ENCODE peak calls at places on chromosomes 2 and 18, in eight cellular contexts. A is activated T-cell treated with anti-CD3 and anti-CD28 coated beads, Interleukin-2, amount 50 U/mL, for 72 hours; B is CD8-positive, alpha-beta T cell; H is aorta; I is activated gamma-delta T cell treated with anti-CD3 and anti-CD28 coated beads, Interleukin-2, amount 50 U/mL, for 16 hours; Z is ACHN; V is non-pigmented ciliary epithelial cell; P is activated effector memory CD4-positive, alpha-beta T cell treated with Interleukin-2 at 50 U/mL for 16 hours. M is an unnamed sample.

GRCh38 chr2:10524341-10524740 is 76.2 kb upstream of the ODC1 start:
- DNase-seq in A (no peak), B (no peak), H (no peak), I (no peak), Z (no peak), V (no peak), P (no peak), M (no peak)

GRCh38 chr2:177597759-177598158 is 205.2 kb downstream of the AGPS start:
- DNase-seq in A (no peak), B (no peak), H (no peak), I (no peak), Z (no peak), V (no peak), P (no peak), M (no peak)

GRCh38 chr2:100982431-100982861 is 19.6 kb upstream of the RPL31 start:
- DNase-seq in A (no peak), B (no peak), H (peak), I (no peak), Z (no peak), V (no peak), P (no peak), M (no peak)

GRCh38 chr18:54671291-54671881 is 80.3 kb downstream of the DYNAP start:
- DNase-seq in A (peak), B (no peak), H (no peak), I (no peak), Z (peak), V (peak), P (no peak), M (peak)

GRCh38 chr2:231693956-231694355 is 14.4 kb upstream of the PTMA start:
- DNase-seq in A (no peak), B (no peak), H (no peak), I (no peak), Z (no peak), V (no peak), P (no peak), M (no peak)

GRCh38 chr2:167626301-167626700 is 621.1 kb downstream of the STK39 start:
- DNase-seq in A (no peak), B (no peak), H (no peak), I (no peak), Z (no peak), V (no peak), P (no peak), M (no peak)

GRCh38 chr2:204234879-204235278 is 298.3 kb downstream of the ICOS start:
- DNase-seq in A (no peak), B (no peak), H (no peak), I (no peak), Z (no peak), V (no peak), P (no peak), M (no peak)

GRCh38 chr2:696463-696862 is 19.3 kb upstream of the TMEM18 start:
- DNase-seq in A (no peak), B (no peak), H (no peak), I (no peak), Z (no peak), V (no peak), P (no peak), M (no peak)

GRCh38 chr2:109209412-109209811 is 80.4 kb downstream of the SH3RF3 start:
- DNase-seq in A (no peak), B (no peak), H (no peak), I (no peak), Z (peak), V (peak), P (no peak), M (no peak)

GRCh38 chr18:13416208-13416607 is 197.6 kb downstream of the LDLRAD4 start:
- DNase-seq in A (no peak), B (no peak), H (no peak), I (no peak), Z (no peak), V (no peak), P (no peak), M (no peak)

GRCh38 chr2:161710131-161710915 is 86.1 kb downstream of the SLC4A10 start:
- DNase-seq in A (no peak), B (no peak), H (no peak), I (no peak), Z (peak), V (peak), P (no peak), M (no peak)

GRCh38 chr2:179422037-179422643 is 157.5 kb upstream of the SESTD1 start:
- DNase-seq in A (peak), B (no peak), H (peak), I (peak), Z (peak), V (peak), P (no peak), M (no peak)

GRCh38 chr18:67410671-67411070 is 105.8 kb downstream of the DSEL start:
- DNase-seq in A (no peak), B (no peak), H (no peak), I (no peak), Z (no peak), V (no peak), P (no peak), M (no peak)

GRCh38 chr2:10043256-10043905 is at the start of gene KLF11:
- DNase-seq in A (peak), B (peak), H (peak), I (peak), Z (peak), V (no peak), P (peak), M (peak)

GRCh38 chr2:181384923-181385322 is 72.3 kb upstream of the ITGA4 start:
- DNase-seq in A (no peak), B (no peak), H (no peak), I (no peak), Z (no peak), V (no peak), P (no peak), M (no peak)

GRCh38 chr2:173963323-173963816 is 1.8 kb downstream of the SP3 start:
- DNase-seq in A (no peak), B (peak), H (no peak), I (peak), Z (peak), V (no peak), P (no peak), M (no peak)

GRCh38 chr2:23544589-23545295 is 159.8 kb downstream of the KLHL29 start:
- DNase-seq in A (no peak), B (no peak), H (no peak), I (no peak), Z (no peak), V (no peak), P (no peak), M (no peak)

GRCh38 chr2:186695081-186695756 is 1.4 kb downstream of the FAM171B start:
- DNase-seq in A (no peak), B (no peak), H (no peak), I (no peak), Z (peak), V (peak), P (no peak), M (no peak)

GRCh38 chr2:10204326-10205200 is 82.0 kb downstream of the RRM2 start:
- DNase-seq in A (no peak), B (no peak), H (no peak), I (no peak), Z (no peak), V (no peak), P (no peak), M (no peak)

GRCh38 chr2:72788756-72789155 is 37.1 kb downstream of the EXOC6B start:
- DNase-seq in A (no peak), B (no peak), H (no peak), I (no peak), Z (no peak), V (no peak), P (no peak), M (no peak)

GRCh38 chr2:222756951-222757645 is 85.6 kb downstream of the MOGAT1 start:
- DNase-seq in A (no peak), B (no peak), H (no peak), I (no peak), Z (peak), V (peak), P (no peak), M (no peak)

GRCh38 chr2:40403233-40403841 is 48.6 kb downstream of the SLC8A1 start:
- DNase-seq in A (no peak), B (no peak), H (no peak), I (no peak), Z (no peak), V (peak), P (no peak), M (no peak)

GRCh38 chr18:7626922-7627440 is 59.9 kb downstream of the PTPRM start:
- DNase-seq in A (no peak), B (no peak), H (no peak), I (no peak), Z (peak), V (peak), P (no peak), M (no peak)

M was measured in naive thymus-derived CD4-positive, alpha-beta T cell.